ENCODE peak calls at places on chromosomes 13 and 19, in ten cellular contexts. D is memory B cell, O is astrocyte of the spinal cord, A is nucleus accumbens, J is Calu3, G is neural crest cell, X is NCI-H774, K is progenitor cell of endocrine pancreas, R is Right ventricle myocardium superior, S is HFFc6. C is an unnamed sample.
A peak's percentile ranks its signal among the peaks of the same experiment; 100 is the strongest.

GRCh38 chr13:29978211-29978610 is 127.8 kb upstream of the UBL3 start:
- DNase-seq in D (no peak), A (no peak), O (no peak), J (no peak), X (no peak), K (no peak), S (no peak), R (no peak), G (no peak), C (no peak)

GRCh38 chr13:75180805-75181455 is 301.0 kb downstream of the TBC1D4 start:
- DNase-seq in O (peak; percentile 37), R (no peak), K (no peak), D (no peak), X (no peak), A (no peak), S (peak; percentile 37), J (no peak), G (no peak), C (no peak)

GRCh38 chr13:85853161-85853894 is 54.1 kb upstream of the SLITRK6 start:
- DNase-seq in R (no peak), O (no peak), S (no peak), D (no peak), G (no peak), A (no peak), X (no peak), J (no peak), K (no peak), C (no peak)

GRCh38 chr13:27956576-27957300 is 12.4 kb downstream of the CDX2 start:
- DNase-seq in A (no peak), R (no peak), G (no peak), X (no peak), S (no peak), D (no peak), K (no peak), O (no peak), J (no peak), C (no peak)

GRCh38 chr19:54674021-54674617 is 11.3 kb downstream of the LILRB4 start:
- DNase-seq in D (no peak), O (no peak), R (no peak), S (peak; percentile 17), K (no peak), X (peak; percentile 17), J (peak; percentile 28), G (no peak), A (no peak), C (no peak)

GRCh38 chr19:3899531-3900294 is 19.2 kb downstream of the ATCAY start:
- DNase-seq in R (no peak), J (no peak), X (no peak), K (no peak), A (no peak), S (no peak), O (no peak), G (no peak), D (no peak), C (no peak)

GRCh38 chr19:53158119-53158656 is 665 bp downstream of the ZNF347 start:
- DNase-seq in R (peak; percentile 47), S (no peak), A (no peak), J (no peak), O (peak; percentile 36), G (peak; percentile 23), K (peak; percentile 22), X (no peak), D (peak; percentile 34), C (peak; percentile 42)

GRCh38 chr13:19586904-19587634 is 25.7 kb upstream of the TPTE2 start:
- DNase-seq in O (peak; percentile 9), D (peak; percentile 38), G (no peak), R (peak; percentile 52), S (peak; percentile 76), X (no peak), J (no peak), A (no peak), K (no peak), C (no peak)

GRCh38 chr13:76696370-76696769 is 189.8 kb downstream of the KCTD12 start:
- DNase-seq in R (no peak), O (peak; percentile 17), J (no peak), X (no peak), K (no peak), G (no peak), S (peak; percentile 9), D (no peak), A (no peak), C (no peak)

GRCh38 chr13:33016414-33017409 is at the start of gene KL:
- DNase-seq in K (peak; percentile 22), G (peak; percentile 17), O (no peak), X (peak; percentile 8), S (no peak), J (peak; percentile 26), D (peak; percentile 13), A (no peak), R (peak; percentile 69), C (peak; percentile 54)

GRCh38 chr19:9528757-9529336 is 9.6 kb downstream of the ZNF426 start:
- DNase-seq in A (no peak), K (no peak), G (no peak), D (no peak), R (no peak), S (peak; percentile 14), J (no peak), O (peak; percentile 19), X (no peak), C (no peak)

GRCh38 chr13:69566104-69566716 is 541.4 kb upstream of the ATXN8OS start:
- DNase-seq in R (no peak), G (no peak), A (no peak), D (no peak), J (no peak), O (no peak), K (no peak), S (no peak), X (no peak), C (no peak)

GRCh38 chr19:41050426-41050825 is 37.8 kb upstream of the CYP2A13 start:
- DNase-seq in O (no peak), X (no peak), G (no peak), K (no peak), S (no peak), A (no peak), R (no peak), J (no peak), D (no peak), C (no peak)

GRCh38 chr19:12828494-12828893 is 5.9 kb downstream of the RTBDN start:
- DNase-seq in K (no peak), A (no peak), X (peak; percentile 42), G (no peak), D (no peak), S (no peak), O (no peak), J (peak; percentile 35), R (no peak), C (peak; percentile 41)

GRCh38 chr13:31207630-31208549 is 8.1 kb downstream of the B3GLCT start:
- DNase-seq in R (peak; percentile 61), J (no peak), D (no peak), K (no peak), X (no peak), O (peak; percentile 72), G (no peak), A (no peak), S (peak; percentile 10), C (no peak)

GRCh38 chr13:114134944-114135610 is 2.7 kb upstream of the RASA3 start:
- DNase-seq in R (no peak), K (no peak), J (no peak), O (no peak), X (no peak), D (no peak), S (no peak), G (no peak), A (no peak), C (no peak)